ENCODE peak calls at places on chromosomes 6 and 20, in five cellular contexts. W, I, F, T and Y are unnamed samples.
A peak's percentile ranks its signal among the peaks of the same experiment; 100 is the strongest.

GRCh38 chr20:58991720-58992119 is 10.7 kb downstream of the NELFCD start:
- DNase-seq in W (no peak), I (no peak), F (no peak), T (no peak), Y (no peak)

GRCh38 chr6:8875986-8876385 is 440.6 kb upstream of the SLC35B3 start:
- DNase-seq in W (no peak), I (no peak), F (no peak), T (no peak), Y (no peak)

GRCh38 chr6:3509326-3509725 is 52.5 kb upstream of the SLC22A23 start:
- DNase-seq in W (peak; percentile 31), I (no peak), F (peak; percentile 58), T (no peak), Y (no peak)

GRCh38 chr6:23329091-23329490 is 759.7 kb downstream of the HDGFL1 start:
- DNase-seq in W (no peak), I (no peak), F (no peak), T (no peak), Y (no peak)

GRCh38 chr6:149190228-149190831 is 127.2 kb upstream of the TAB2 start:
- DNase-seq in W (no peak), I (peak; percentile 24), F (peak; percentile 49), T (no peak), Y (no peak)

GRCh38 chr20:31590717-31591225 is 14.3 kb upstream of the ID1 start:
- DNase-seq in W (no peak), I (no peak), F (no peak), T (no peak), Y (no peak)

GRCh38 chr6:167704396-167704801 is 122.3 kb upstream of the AFDN start:
- DNase-seq in W (no peak), I (no peak), F (no peak), T (no peak), Y (no peak)

GRCh38 chr6:13425971-13426931 is 61.1 kb downstream of the GFOD1 start:
- DNase-seq in W (peak; percentile 38), I (no peak), F (peak; percentile 82), T (no peak), Y (no peak)

GRCh38 chr6:135594000-135594399 is 96.5 kb upstream of the AHI1 start:
- DNase-seq in W (no peak), I (no peak), F (no peak), T (no peak), Y (no peak)

GRCh38 chr6:41371461-41371991 is 36.1 kb downstream of the NCR2 start:
- DNase-seq in W (no peak), I (no peak), F (peak; percentile 58), T (peak; percentile 33), Y (peak; percentile 36)

GRCh38 chr6:35498407-35499045 is 1.6 kb upstream of the TEAD3 start:
- DNase-seq in W (no peak), I (no peak), F (no peak), T (no peak), Y (no peak)

GRCh38 chr6:43768983-43769525 is 957 bp upstream of the VEGFA start:
- DNase-seq in W (no peak), I (peak; percentile 42), F (peak; percentile 96), T (no peak), Y (no peak)

GRCh38 chr6:33410711-33411631 is at the start of gene PHF1:
- DNase-seq in W (peak; percentile 94), I (no peak), F (peak; percentile 88), T (peak; percentile 53), Y (peak; percentile 89)

GRCh38 chr6:144637535-144637934 is 352.4 kb downstream of the UTRN start:
- DNase-seq in W (no peak), I (no peak), F (no peak), T (no peak), Y (no peak)

GRCh38 chr6:100228437-100229424 is 234.7 kb upstream of the MCHR2 start:
- DNase-seq in W (peak; percentile 86), I (peak; percentile 34), F (peak; percentile 70), T (peak; percentile 48), Y (peak; percentile 88)

GRCh38 chr6:163945813-163946212 is 531.3 kb downstream of the QKI start:
- DNase-seq in W (peak; percentile 3), I (no peak), F (no peak), T (no peak), Y (no peak)

GRCh38 chr6:6522709-6523108 is 65.8 kb upstream of the LY86 start:
- DNase-seq in W (no peak), I (no peak), F (no peak), T (no peak), Y (no peak)

GRCh38 chr6:2385584-2385983 is 140.2 kb upstream of the GMDS start:
- DNase-seq in W (no peak), I (no peak), F (no peak), T (no peak), Y (no peak)

GRCh38 chr20:41004561-41005360 is 23.9 kb upstream of the TOP1 start:
- DNase-seq in W (peak; percentile 69), I (no peak), F (peak; percentile 41), T (no peak), Y (no peak)

GRCh38 chr6:122610690-122611455 is 668 bp downstream of the PKIB start:
- DNase-seq in W (peak; percentile 7), I (no peak), F (peak; percentile 14), T (peak; percentile 35), Y (peak; percentile 43)

GRCh38 chr20:9392892-9393857 is 121.2 kb upstream of the LAMP5 start:
- DNase-seq in W (peak; percentile 76), I (peak; percentile 29), F (peak; percentile 72), T (peak; percentile 17), Y (peak; percentile 32)

GRCh38 chr6:166598441-166599138 is 12.1 kb upstream of the RAMACL start:
- DNase-seq in W (no peak), I (no peak), F (peak; percentile 96), T (no peak), Y (no peak)

GRCh38 chr6:119627908-119628669 is 278.5 kb upstream of the MAN1A1 start:
- DNase-seq in W (peak; percentile 50), I (no peak), F (peak; percentile 66), T (no peak), Y (no peak)

GRCh38 chr20:57392130-57392445 is 892 bp downstream of the RBM38 start:
- DNase-seq in W (no peak), I (no peak), F (no peak), T (no peak), Y (peak; percentile 51)

GRCh38 chr6:134431306-134431919 is 113.5 kb upstream of the SGK1 start:
- DNase-seq in W (no peak), I (no peak), F (no peak), T (no peak), Y (no peak)

GRCh38 chr6:33375143-33375649 is 16.4 kb upstream of the KIFC1 start:
- DNase-seq in W (no peak), I (peak; percentile 72), F (peak; percentile 95), T (no peak), Y (no peak)

GRCh38 chr6:10414766-10415592 is at the start of gene TFAP2A:
- DNase-seq in W (peak; percentile 70), I (no peak), F (peak; percentile 17), T (no peak), Y (no peak)

GRCh38 chr6:168210239-168211107 is 109.1 kb downstream of the DACT2 start:
- DNase-seq in W (no peak), I (no peak), F (no peak), T (no peak), Y (no peak)

GRCh38 chr6:40585661-40586269 is 1.4 kb downstream of the LRFN2 start:
- DNase-seq in W (no peak), I (no peak), F (no peak), T (no peak), Y (no peak)

GRCh38 chr20:20593447-20594170 is 118.8 kb downstream of the RALGAPA2 start:
- DNase-seq in W (peak; percentile 46), I (no peak), F (peak; percentile 74), T (no peak), Y (peak; percentile 53)
- TF ChIP-seq CTCF in W (peak; percentile 51), I (peak; percentile 30), F (peak; percentile 61), T (peak; percentile 45), Y (no peak)

GRCh38 chr20:1734269-1734858 is 76.8 kb upstream of the SIRPG start:
- DNase-seq in W (no peak), I (no peak), F (peak; percentile 25), T (no peak), Y (peak; percentile 59)
- TF ChIP-seq CTCF in W (no peak), I (no peak), F (no peak), T (no peak), Y (peak; percentile 32)

GRCh38 chr20:62009869-62010445 is 55.7 kb downstream of the TAF4 start:
- DNase-seq in W (no peak), I (no peak), F (no peak), T (no peak), Y (no peak)

GRCh38 chr20:62011403-62011791 is 54.3 kb downstream of the TAF4 start:
- DNase-seq in W (peak; percentile 28), I (no peak), F (no peak), T (no peak), Y (no peak)

GRCh38 chr20:62011938-62012534 is 53.6 kb downstream of the TAF4 start:
- DNase-seq in W (no peak), I (no peak), F (no peak), T (no peak), Y (no peak)

GRCh38 chr20:62009322-62009721 is 56.4 kb downstream of the TAF4 start:
- DNase-seq in W (no peak), I (no peak), F (no peak), T (no peak), Y (no peak)

GRCh38 chr20:62010551-62011402 is 54.9 kb downstream of the TAF4 start:
- DNase-seq in W (peak; percentile 80), I (no peak), F (peak; percentile 65), T (peak; percentile 38), Y (peak; percentile 86)
- TF ChIP-seq CTCF in W (peak; percentile 73), I (peak; percentile 62), F (peak; percentile 62), T (peak; percentile 75), Y (peak; percentile 49)

GRCh38 chr20:680638-681037 is 5.0 kb upstream of the SCRT2 start:
- DNase-seq in W (no peak), I (no peak), F (no peak), T (no peak), Y (no peak)
- TF ChIP-seq CTCF in W (no peak), I (no peak), F (no peak), T (no peak), Y (no peak)

GRCh38 chr20:64223526-64224067 is 32.0 kb upstream of the PCMTD2 start:
- DNase-seq in W (no peak), I (no peak), F (peak; percentile 28), T (peak; percentile 53), Y (no peak)
- TF ChIP-seq CTCF in W (no peak), I (no peak), F (peak; percentile 15), T (peak; percentile 72), Y (no peak)

GRCh38 chr20:43959079-43959919 is 44.6 kb downstream of the TOX2 start:
- DNase-seq in W (no peak), I (no peak), F (no peak), T (no peak), Y (no peak)
- TF ChIP-seq CTCF in W (no peak), I (no peak), F (no peak), T (no peak), Y (no peak)

GRCh38 chr6:16761469-16762264 is 407 bp upstream of the ATXN1 start:
- DNase-seq in W (peak; percentile 79), I (peak; percentile 61), F (peak; percentile 91), T (peak; percentile 77), Y (peak; percentile 85)
- TF ChIP-seq CTCF in W (peak; percentile 28), I (peak; percentile 47), F (peak; percentile 6), T (peak; percentile 45), Y (peak; percentile 59)